ENCODE peak calls at places on chromosomes 7 and 10, in ten cellular contexts. A, N, D, M, E, X, H, I, Y and R are unnamed samples. For H3K36me3, the result is how much of the 10 kb centered on the place peaks cover.

GRCh38 chr7:3164363-3164762 is 120.7 kb upstream of the CARD11 start:
- DNase-seq in I (peak), X (no peak), Y (no peak), H (no peak), A (no peak), M (no peak), D (no peak), E (no peak), N (no peak), R (peak)

GRCh38 chr10:123863721-123864432 is 27.7 kb downstream of the CPXM2 start:
- DNase-seq in I (no peak), E (no peak), X (no peak), M (no peak), N (no peak), H (no peak), D (no peak), A (no peak), Y (no peak), R (no peak)

GRCh38 chr10:130471486-130471885 is 335.3 kb downstream of the GLRX3 start:
- DNase-seq in N (no peak), D (peak), X (no peak), I (no peak), A (no peak), E (no peak), H (no peak), M (no peak), Y (peak), R (no peak)

GRCh38 chr7:154484406-154484805 is 432.2 kb downstream of the DPP6 start:
- DNase-seq in N (no peak), M (no peak), A (no peak), H (no peak), X (peak), D (no peak), E (no peak), I (no peak), Y (no peak), R (no peak)

GRCh38 chr10:48981310-48981907 is 41.8 kb upstream of the LRRC18 start:
- DNase-seq in N (peak), H (peak), Y (peak), I (peak), E (peak), X (no peak), A (peak), D (peak), M (peak), R (peak)

GRCh38 chr7:87499494-87499893 is 24.0 kb upstream of the ABCB4 start:
- DNase-seq in M (no peak), D (no peak), Y (peak), I (no peak), X (no peak), H (no peak), N (no peak), E (no peak), A (no peak), R (no peak)

GRCh38 chr10:111233439-111233838 is 156.6 kb downstream of the ADRA2A start:
- DNase-seq in H (no peak), I (no peak), X (no peak), M (no peak), D (no peak), A (no peak), N (no peak), E (no peak), Y (no peak), R (no peak)

GRCh38 chr10:546971-547590 is 142.4 kb downstream of the DIP2C start:
- DNase-seq in X (no peak), I (peak), D (peak), M (no peak), E (peak), A (no peak), N (no peak), H (no peak), Y (no peak), R (peak)

GRCh38 chr7:150359918-150360681 is 8.5 kb upstream of the REPIN1 start:
- DNase-seq in H (no peak), I (no peak), E (no peak), N (no peak), A (no peak), Y (no peak), X (no peak), D (no peak), M (no peak), R (no peak)

GRCh38 chr10:13717936-13718772 is 131.4 kb downstream of the PRPF18 start:
- DNase-seq in Y (peak), A (peak), I (peak), D (peak), E (peak), X (peak), M (peak), N (peak), H (no peak), R (peak)

GRCh38 chr10:102660891-102661613 is 16.8 kb downstream of the TRIM8 start:
- DNase-seq in N (peak), D (no peak), I (peak), E (no peak), X (peak), Y (no peak), A (peak), H (no peak), M (peak), R (peak)

GRCh38 chr10:116800356-116800929 is 48.9 kb upstream of the ENO4 start:
- DNase-seq in A (no peak), I (no peak), D (no peak), E (no peak), M (no peak), N (no peak), X (no peak), H (no peak), Y (no peak), R (no peak)

GRCh38 chr7:138876326-138876725 is 78.3 kb upstream of the ATP6V0A4 start:
- DNase-seq in M (no peak), Y (no peak), H (no peak), N (no peak), I (no peak), A (no peak), D (no peak), X (no peak), E (no peak), R (no peak)

GRCh38 chr10:103193107-103193819 is at the start of gene NT5C2:
- DNase-seq in X (peak), E (peak), M (peak), D (peak), A (peak), H (peak), I (peak), Y (peak), N (peak), R (peak)

GRCh38 chr10:44930904-44931620 is 19.9 kb downstream of the TMEM72 start:
- DNase-seq in H (no peak), A (no peak), I (no peak), N (peak), X (no peak), Y (no peak), E (no peak), D (no peak), M (no peak), R (no peak)

GRCh38 chr10:31099664-31100063 is 68.0 kb upstream of the ZNF438 start:
- DNase-seq in M (no peak), D (no peak), Y (no peak), H (peak), I (peak), E (no peak), N (no peak), A (no peak), X (no peak), R (peak)

GRCh38 chr7:51950811-51951210 is 634.2 kb upstream of the COBL start:
- DNase-seq in Y (no peak), M (no peak), D (no peak), N (no peak), I (no peak), X (no peak), H (no peak), A (no peak), E (peak), R (no peak)

GRCh38 chr7:2164156-2164555 is 68.6 kb downstream of the MAD1L1 start:
- DNase-seq in N (no peak), D (no peak), A (no peak), Y (no peak), M (no peak), H (no peak), I (no peak), X (peak), E (no peak), R (no peak)

GRCh38 chr10:102419561-102420442 is 834 bp upstream of the FBXL15 start:
- DNase-seq in Y (peak), M (peak), X (peak), D (no peak), N (peak), I (peak), H (no peak), A (peak), E (peak), R (peak)

GRCh38 chr7:140479062-140479738 is at the start of gene MKRN1:
- DNase-seq in I (peak), Y (peak), D (peak), M (peak), X (peak), H (peak), E (peak), N (peak), A (peak), R (peak)

GRCh38 chr10:37947526-37947925 is 28.9 kb downstream of the ZNF25 start:
- DNase-seq in I (no peak), E (no peak), A (no peak), N (no peak), Y (no peak), X (no peak), H (no peak), M (no peak), D (no peak), R (no peak)

GRCh38 chr10:23095966-23096813 is 811 bp downstream of the MSRB2 start:
- DNase-seq in E (peak), D (peak), A (peak), Y (peak), M (peak), X (peak), I (peak), H (no peak), N (peak), R (peak)

GRCh38 chr10:96468845-96469244 is 44.9 kb downstream of the TLL2 start:
- DNase-seq in M (no peak), I (no peak), E (no peak), X (no peak), D (no peak), Y (no peak), H (no peak), A (no peak), N (no peak), R (no peak)

GRCh38 chr10:81724431-81724830 is 150.6 kb upstream of the NRG3 start:
- DNase-seq in A (no peak), M (no peak), E (no peak), N (no peak), H (no peak), I (no peak), Y (no peak), X (no peak), D (no peak), R (no peak)

GRCh38 chr7:110591341-110591740 is 499.6 kb upstream of the LRRN3 start:
- DNase-seq in A (no peak), M (no peak), N (no peak), Y (no peak), H (no peak), I (no peak), E (no peak), X (no peak), D (no peak), R (no peak)

GRCh38 chr7:69109131-69109740 is 489.0 kb upstream of the AUTS2 start:
- DNase-seq in E (no peak), H (no peak), A (no peak), N (no peak), I (no peak), D (no peak), Y (no peak), M (no peak), X (no peak), R (no peak)

GRCh38 chr7:130417215-130417614 is 23.6 kb downstream of the CEP41 start:
- DNase-seq in A (no peak), E (no peak), M (no peak), D (no peak), I (no peak), X (no peak), N (no peak), Y (no peak), H (no peak), R (no peak)

GRCh38 chr10:103930449-103930848 is 12.5 kb upstream of the STN1 start:
- DNase-seq in X (no peak), E (no peak), I (no peak), H (no peak), D (no peak), M (no peak), Y (no peak), N (no peak), A (no peak), R (no peak)

GRCh38 chr7:135321556-135321955 is 87.9 kb downstream of the STRA8 start:
- DNase-seq in D (no peak), X (no peak), M (peak), N (no peak), Y (no peak), E (no peak), I (no peak), H (no peak), A (no peak), R (peak)

GRCh38 chr10:33813415-33813814 is 478.9 kb upstream of the NRP1 start:
- DNase-seq in N (no peak), D (no peak), I (no peak), M (no peak), X (no peak), E (no peak), A (no peak), Y (no peak), H (no peak), R (no peak)

GRCh38 chr7:139783647-139784385 is 6.0 kb upstream of the HIPK2 start:
- DNase-seq in N (no peak), A (no peak), Y (no peak), M (no peak), I (no peak), D (no peak), H (no peak), X (no peak), E (no peak), R (no peak)

GRCh38 chr7:74020396-74020795 is 7.6 kb upstream of the ELN start:
- DNase-seq in D (no peak), X (no peak), E (no peak), N (no peak), Y (no peak), I (no peak), A (no peak), M (no peak), H (no peak), R (no peak)

GRCh38 chr7:77698042-77698625 is 1.9 kb downstream of the RSBN1L start:
- DNase-seq in X (no peak), A (no peak), M (no peak), N (no peak), E (no peak), Y (no peak), I (no peak), D (no peak), H (no peak), R (no peak)

GRCh38 chr10:796233-796632 is 106.8 kb upstream of the DIP2C start:
- DNase-seq in N (no peak), D (no peak), H (no peak), M (no peak), A (no peak), I (no peak), X (no peak), E (no peak), Y (peak), R (no peak)

GRCh38 chr10:8036521-8037198 is 17.8 kb upstream of the GATA3 start:
- DNase-seq in E (no peak), M (no peak), Y (no peak), A (no peak), H (no peak), X (peak), D (no peak), I (no peak), N (no peak), R (no peak)

GRCh38 chr10:14601872-14602725 is 172.6 kb downstream of the FAM107B start:
- DNase-seq in A (no peak), N (peak), M (peak), E (no peak), D (no peak), Y (no peak), H (peak), X (no peak), I (peak), R (peak)

GRCh38 chr10:71840177-71840711 is 10.8 kb downstream of the PSAP start:
- DNase-seq in X (no peak), A (peak), Y (no peak), H (no peak), I (peak), E (peak), M (peak), D (no peak), N (no peak), R (peak)

GRCh38 chr10:86400705-86401587 is 34.4 kb upstream of the GRID1 start:
- DNase-seq in M (peak), D (peak), A (no peak), Y (peak), I (peak), E (peak), X (peak), N (peak), H (peak), R (peak)

GRCh38 chr10:98391578-98391991 is 23.4 kb downstream of the PYROXD2 start:
- DNase-seq in X (peak), M (peak), A (peak), Y (no peak), N (no peak), E (peak), D (no peak), H (no peak), I (no peak), R (peak)

DNA sequence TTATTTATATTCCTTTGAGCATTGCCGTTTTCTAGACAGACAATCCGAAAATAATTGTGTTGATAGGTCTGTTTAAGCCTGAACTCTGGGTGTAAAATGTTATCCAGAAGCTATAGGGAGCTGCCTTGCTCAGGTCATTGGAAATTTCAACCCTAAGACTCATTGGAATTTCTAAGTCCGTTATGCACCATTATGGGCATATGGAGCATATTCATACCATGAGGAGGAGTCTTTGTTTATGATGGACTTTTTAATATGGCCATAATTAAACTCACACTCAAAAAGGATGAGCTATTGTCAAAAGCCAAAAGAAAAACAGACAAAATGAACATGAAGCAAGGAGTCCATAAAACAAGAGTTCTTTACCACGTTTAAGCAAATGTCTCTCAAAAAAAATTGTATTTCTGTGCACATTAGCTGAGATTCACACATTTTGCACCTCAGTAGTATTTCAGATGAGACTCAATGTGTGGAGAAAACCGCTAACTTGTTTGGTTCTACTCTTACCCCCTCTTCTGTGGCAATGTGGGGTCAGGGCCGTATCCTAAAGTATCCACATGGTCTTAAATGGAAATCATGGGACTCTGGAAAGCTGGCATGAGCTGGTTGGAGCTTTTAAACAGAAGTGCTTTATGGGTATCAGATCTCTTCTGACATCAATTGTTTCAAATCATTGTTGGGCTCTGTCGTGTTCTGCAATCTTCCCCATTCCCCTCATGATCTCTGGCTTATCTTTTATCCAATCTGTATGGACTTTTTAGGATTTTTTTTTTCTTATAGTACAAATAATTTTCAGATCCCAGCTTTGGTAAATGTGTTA is 60.5 kb downstream of the PODXL start:
- DNase-seq in M (no peak), E (no peak), X (no peak), I (no peak), H (no peak), Y (no peak), D (no peak), N (no peak), A (no peak), R (no peak)
- TF ChIP-seq POLR2A in M (no peak), E (no peak), X (no peak), I (no peak), H (no peak), Y (no peak), D (no peak), N (no peak), A (no peak), R (no peak)

GRCh38 chr7:80795174-80795573 is 123.7 kb downstream of the SEMA3C start:
- DNase-seq in E (no peak), M (no peak), X (no peak), Y (no peak), D (no peak), N (no peak), H (no peak), I (no peak), A (no peak), R (no peak)
- H3K27ac ChIP-seq in E (no peak), M (peak), X (no peak), Y (no peak), D (no peak), N (no peak), H (no peak), I (no peak), A (peak), R (no peak)

DNA sequence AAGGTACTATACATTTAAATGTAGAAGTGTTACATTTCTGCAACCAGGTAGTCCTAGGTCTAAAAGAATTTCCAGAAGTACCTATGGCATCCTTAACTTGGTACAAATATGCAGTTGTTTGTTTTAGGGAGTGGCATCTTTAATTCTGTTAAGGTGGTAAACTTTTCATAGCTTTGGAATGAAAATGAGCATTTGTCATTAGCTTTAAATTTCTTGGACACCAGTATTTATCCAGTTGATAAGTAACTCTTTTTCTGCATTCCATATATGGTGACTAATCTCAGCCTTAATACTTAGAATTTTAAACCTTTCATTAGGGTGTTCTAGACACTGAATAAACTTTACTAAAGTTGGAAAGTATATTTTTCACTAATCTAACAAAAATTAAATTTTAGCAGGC is 10.8 kb downstream of the SLF2 start:
- DNase-seq in A (no peak), N (no peak), I (no peak), D (no peak), E (no peak), X (no peak), Y (no peak), H (no peak), M (no peak), R (no peak)
- H3K36me3 ChIP-seq in A (half or more), N (half or more), I (half or more), D (under half), E (under half), X (under half), Y (under half), H (half or more), M (under half), R (under half)

DNA sequence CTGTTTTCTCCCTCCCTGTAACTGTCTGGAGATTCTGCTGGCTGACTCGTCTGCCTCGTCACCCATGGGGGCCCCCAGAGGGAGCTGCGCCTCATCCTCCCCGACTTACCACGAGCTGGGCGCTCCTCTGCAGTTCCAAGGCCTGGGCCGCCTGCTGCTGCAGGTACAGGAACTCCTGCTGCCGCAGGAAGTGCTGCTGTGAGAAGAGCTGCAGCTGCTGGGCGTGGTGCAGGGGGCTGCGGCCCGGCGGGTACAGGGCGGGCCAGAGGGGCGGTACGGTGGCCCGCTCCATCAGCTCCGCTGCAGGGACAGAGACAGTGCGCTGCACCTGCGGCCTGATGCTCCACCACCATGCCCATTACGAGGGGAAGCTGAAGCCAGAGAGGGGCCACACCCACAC is 47.7 kb downstream of the TNRC18 start:
- DNase-seq in Y (no peak), X (peak), A (no peak), M (no peak), N (no peak), E (no peak), H (no peak), D (no peak), I (no peak), R (no peak)
- TF ChIP-seq POLR2A in Y (no peak), X (no peak), A (no peak), M (no peak), N (no peak), E (no peak), H (no peak), D (no peak), I (no peak), R (no peak)

GRCh38 chr7:26397326-26397725 is 105.7 kb downstream of the SNX10 start:
- DNase-seq in N (no peak), A (peak), M (no peak), X (no peak), Y (no peak), D (no peak), H (no peak), E (no peak), I (no peak), R (peak)
- H3K27ac ChIP-seq in N (peak), A (peak), M (peak), X (peak), Y (no peak), D (peak), H (no peak), E (no peak), I (peak), R (peak)

GRCh38 chr7:38507379-38507778 is 123.8 kb downstream of the AMPH start:
- DNase-seq in X (no peak), H (no peak), I (no peak), E (no peak), D (no peak), N (no peak), M (no peak), A (no peak), Y (no peak), R (no peak)
- H3K36me3 ChIP-seq in X (under half), H (under half), I (under half), E (under half), D (under half), N (under half), M (under half), A (under half), Y (under half), R (under half)